ENCODE peak calls at places on chromosomes 6 and 20, in five cellular contexts. One of them, this sample, is unnamed.

GRCh38 chr6:43926644-43927524 is 156.9 kb downstream of the VEGFA start:
- DNase-seq in EL: peak
- DNase-seq in T-helper 2 cell: no peak
- DNase-seq in posterior cingulate gyrus: no peak
- DNase-seq in hypothalamus: no peak
- DNase-seq in this sample: no peak

GRCh38 chr20:3910868-3911267 is 21.7 kb downstream of the PANK2 start:
- DNase-seq in EL: no peak
- DNase-seq in T-helper 2 cell: no peak
- DNase-seq in posterior cingulate gyrus: no peak
- DNase-seq in hypothalamus: no peak
- DNase-seq in this sample: no peak

GRCh38 chr6:82247634-82248232 is at the start of gene IBTK:
- DNase-seq in EL: peak
- DNase-seq in T-helper 2 cell: peak
- DNase-seq in posterior cingulate gyrus: peak
- DNase-seq in hypothalamus: peak
- DNase-seq in this sample: peak

GRCh38 chr6:130240232-130240631 is 17.5 kb upstream of the SAMD3 start:
- DNase-seq in EL: peak
- DNase-seq in T-helper 2 cell: no peak
- DNase-seq in posterior cingulate gyrus: no peak
- DNase-seq in hypothalamus: no peak
- DNase-seq in this sample: no peak

GRCh38 chr6:140105857-140106256 is 731.4 kb upstream of the CITED2 start:
- DNase-seq in EL: peak
- DNase-seq in T-helper 2 cell: no peak
- DNase-seq in posterior cingulate gyrus: no peak
- DNase-seq in hypothalamus: no peak
- DNase-seq in this sample: no peak

GRCh38 chr20:33237989-33238388 is 2.2 kb downstream of the BPIFA1 start:
- DNase-seq in EL: no peak
- DNase-seq in T-helper 2 cell: no peak
- DNase-seq in posterior cingulate gyrus: no peak
- DNase-seq in hypothalamus: no peak
- DNase-seq in this sample: no peak

GRCh38 chr6:162862462-162862861 is 134.7 kb downstream of the PACRG start:
- DNase-seq in EL: no peak
- DNase-seq in T-helper 2 cell: no peak
- DNase-seq in posterior cingulate gyrus: no peak
- DNase-seq in hypothalamus: no peak
- DNase-seq in this sample: no peak

GRCh38 chr6:82419088-82419720 is 55.6 kb downstream of the TPBG start:
- DNase-seq in EL: no peak
- DNase-seq in T-helper 2 cell: no peak
- DNase-seq in posterior cingulate gyrus: no peak
- DNase-seq in hypothalamus: no peak
- DNase-seq in this sample: no peak

GRCh38 chr20:1368448-1369199 is 24.2 kb downstream of the FKBP1A start:
- DNase-seq in EL: peak
- DNase-seq in T-helper 2 cell: no peak
- DNase-seq in posterior cingulate gyrus: no peak
- DNase-seq in hypothalamus: no peak
- DNase-seq in this sample: no peak

GRCh38 chr20:17021481-17021880 is 205.4 kb upstream of the PCSK2 start:
- DNase-seq in EL: no peak
- DNase-seq in T-helper 2 cell: no peak
- DNase-seq in posterior cingulate gyrus: no peak
- DNase-seq in hypothalamus: no peak
- DNase-seq in this sample: no peak

GRCh38 chr6:43924222-43924702 is 154.3 kb downstream of the VEGFA start:
- DNase-seq in EL: peak
- DNase-seq in T-helper 2 cell: no peak
- DNase-seq in posterior cingulate gyrus: peak
- DNase-seq in hypothalamus: no peak
- DNase-seq in this sample: no peak

GRCh38 chr6:138512615-138513014 is 13.3 kb upstream of the NHSL1 start:
- DNase-seq in EL: no peak
- DNase-seq in T-helper 2 cell: no peak
- DNase-seq in posterior cingulate gyrus: no peak
- DNase-seq in hypothalamus: no peak
- DNase-seq in this sample: no peak

GRCh38 chr20:41176711-41177552 is 39.6 kb downstream of the PLCG1 start:
- DNase-seq in EL: no peak
- DNase-seq in T-helper 2 cell: no peak
- DNase-seq in posterior cingulate gyrus: no peak
- DNase-seq in hypothalamus: no peak
- DNase-seq in this sample: no peak

GRCh38 chr6:116556065-116556464 is 2.5 kb downstream of the CALHM4 start:
- DNase-seq in EL: peak
- DNase-seq in T-helper 2 cell: no peak
- DNase-seq in posterior cingulate gyrus: no peak
- DNase-seq in hypothalamus: no peak
- DNase-seq in this sample: no peak

GRCh38 chr6:116287668-116288282 is 8.0 kb upstream of the TSPYL1 start:
- DNase-seq in EL: peak
- DNase-seq in T-helper 2 cell: no peak
- DNase-seq in posterior cingulate gyrus: no peak
- DNase-seq in hypothalamus: no peak
- DNase-seq in this sample: no peak

GRCh38 chr20:15708984-15709598 is 864.2 kb downstream of the KIF16B start:
- DNase-seq in EL: no peak
- DNase-seq in T-helper 2 cell: no peak
- DNase-seq in posterior cingulate gyrus: no peak
- DNase-seq in hypothalamus: peak
- DNase-seq in this sample: no peak

GRCh38 chr20:45189067-45189611 is 14.4 kb downstream of the PI3 start:
- DNase-seq in EL: no peak
- DNase-seq in T-helper 2 cell: no peak
- DNase-seq in posterior cingulate gyrus: no peak
- DNase-seq in hypothalamus: no peak
- DNase-seq in this sample: no peak

GRCh38 chr20:56796345-56796744 is 167.2 kb downstream of the TFAP2C start:
- DNase-seq in EL: no peak
- DNase-seq in T-helper 2 cell: no peak
- DNase-seq in posterior cingulate gyrus: no peak
- DNase-seq in hypothalamus: no peak
- DNase-seq in this sample: no peak

GRCh38 chr6:44789061-44789460 is 401.6 kb downstream of the CDC5L start:
- DNase-seq in EL: no peak
- DNase-seq in T-helper 2 cell: no peak
- DNase-seq in posterior cingulate gyrus: no peak
- DNase-seq in hypothalamus: no peak
- DNase-seq in this sample: no peak

GRCh38 chr6:134310817-134311216 is 7.1 kb downstream of the SGK1 start:
- DNase-seq in EL: no peak
- DNase-seq in T-helper 2 cell: no peak
- DNase-seq in posterior cingulate gyrus: no peak
- DNase-seq in hypothalamus: no peak
- DNase-seq in this sample: no peak

GRCh38 chr6:23180504-23181293 is 611.3 kb downstream of the HDGFL1 start:
- DNase-seq in EL: peak
- DNase-seq in T-helper 2 cell: no peak
- DNase-seq in posterior cingulate gyrus: peak
- DNase-seq in hypothalamus: peak
- DNase-seq in this sample: no peak

GRCh38 chr20:34954905-34955231 is 738 bp downstream of the GSS start:
- DNase-seq in EL: peak
- DNase-seq in T-helper 2 cell: no peak
- DNase-seq in posterior cingulate gyrus: no peak
- DNase-seq in hypothalamus: no peak
- DNase-seq in this sample: no peak

GRCh38 chr6:16985484-16986284 is 116.2 kb upstream of the STMND1 start:
- DNase-seq in EL: peak
- DNase-seq in T-helper 2 cell: no peak
- DNase-seq in posterior cingulate gyrus: no peak
- DNase-seq in hypothalamus: no peak
- DNase-seq in this sample: no peak

GRCh38 chr20:3559637-3560036 is 88.8 kb downstream of the ATRN start:
- DNase-seq in EL: no peak
- DNase-seq in T-helper 2 cell: no peak
- DNase-seq in posterior cingulate gyrus: no peak
- DNase-seq in hypothalamus: no peak
- DNase-seq in this sample: no peak

GRCh38 chr20:61296629-61297019 is 44.6 kb downstream of the CDH4 start:
- DNase-seq in EL: no peak
- DNase-seq in T-helper 2 cell: no peak
- DNase-seq in posterior cingulate gyrus: no peak
- DNase-seq in hypothalamus: no peak
- DNase-seq in this sample: no peak

GRCh38 chr20:35273449-35274171 is 4.3 kb downstream of the MMP24OS start:
- DNase-seq in EL: no peak
- DNase-seq in T-helper 2 cell: no peak
- DNase-seq in posterior cingulate gyrus: peak
- DNase-seq in hypothalamus: no peak
- DNase-seq in this sample: no peak